ENCODE peak calls at places on chromosomes 1 and 21, in eight cellular contexts. One of them, this sample, is unnamed.

GRCh38 chr21:41562101-41563000 is 54.4 kb upstream of the TMPRSS2 start:
- DNase-seq in posterior cingulate gyrus: no peak
- DNase-seq in B cell: no peak
- DNase-seq in activated naive CD4-positive, alpha-beta T cell treated with Interleukin-2 at 50 U/mL for 16 hours: no peak
- DNase-seq in NCI-H1694 treated with DMSO at 0.1 percent for 48 hours: no peak
- DNase-seq in stimulated activated CD4-positive, alpha-beta T cell treated with anti-CD3 and anti-CD28 coated beads, TNF-alpha, amount 100 ng/mL, for 24 hours: no peak
- DNase-seq in NCI-H460: no peak
- DNase-seq in HAP-1: no peak
- DNase-seq in this sample: no peak

GRCh38 chr1:244205906-244206305 is 154.8 kb downstream of the ZBTB18 start:
- DNase-seq in NCI-H460: no peak
- DNase-seq in B cell: no peak
- DNase-seq in HAP-1: no peak
- DNase-seq in activated naive CD4-positive, alpha-beta T cell treated with Interleukin-2 at 50 U/mL for 16 hours: no peak
- DNase-seq in NCI-H1694 treated with DMSO at 0.1 percent for 48 hours: no peak
- DNase-seq in stimulated activated CD4-positive, alpha-beta T cell treated with anti-CD3 and anti-CD28 coated beads, TNF-alpha, amount 100 ng/mL, for 24 hours: no peak
- DNase-seq in posterior cingulate gyrus: no peak
- DNase-seq in this sample: no peak

GRCh38 chr21:38142226-38142625 is 114.6 kb upstream of the KCNJ15 start:
- DNase-seq in NCI-H1694 treated with DMSO at 0.1 percent for 48 hours: no peak
- DNase-seq in stimulated activated CD4-positive, alpha-beta T cell treated with anti-CD3 and anti-CD28 coated beads, TNF-alpha, amount 100 ng/mL, for 24 hours: no peak
- DNase-seq in posterior cingulate gyrus: no peak
- DNase-seq in B cell: no peak
- DNase-seq in activated naive CD4-positive, alpha-beta T cell treated with Interleukin-2 at 50 U/mL for 16 hours: no peak
- DNase-seq in HAP-1: no peak
- DNase-seq in NCI-H460: no peak
- DNase-seq in this sample: no peak

GRCh38 chr1:63603810-63604209 is 10.6 kb downstream of the PGM1 start:
- DNase-seq in stimulated activated CD4-positive, alpha-beta T cell treated with anti-CD3 and anti-CD28 coated beads, TNF-alpha, amount 100 ng/mL, for 24 hours: no peak
- DNase-seq in HAP-1: no peak
- DNase-seq in B cell: no peak
- DNase-seq in posterior cingulate gyrus: no peak
- DNase-seq in NCI-H460: no peak
- DNase-seq in NCI-H1694 treated with DMSO at 0.1 percent for 48 hours: no peak
- DNase-seq in activated naive CD4-positive, alpha-beta T cell treated with Interleukin-2 at 50 U/mL for 16 hours: no peak
- DNase-seq in this sample: no peak

GRCh38 chr1:21623411-21623961 is 45.7 kb downstream of the RAP1GAP start:
- DNase-seq in NCI-H460: no peak
- DNase-seq in NCI-H1694 treated with DMSO at 0.1 percent for 48 hours: no peak
- DNase-seq in posterior cingulate gyrus: no peak
- DNase-seq in B cell: no peak
- DNase-seq in stimulated activated CD4-positive, alpha-beta T cell treated with anti-CD3 and anti-CD28 coated beads, TNF-alpha, amount 100 ng/mL, for 24 hours: no peak
- DNase-seq in activated naive CD4-positive, alpha-beta T cell treated with Interleukin-2 at 50 U/mL for 16 hours: no peak
- DNase-seq in HAP-1: no peak
- DNase-seq in this sample: peak

GRCh38 chr1:63487336-63488065 is 35.5 kb downstream of the ITGB3BP start:
- DNase-seq in NCI-H1694 treated with DMSO at 0.1 percent for 48 hours: no peak
- DNase-seq in HAP-1: no peak
- DNase-seq in posterior cingulate gyrus: no peak
- DNase-seq in stimulated activated CD4-positive, alpha-beta T cell treated with anti-CD3 and anti-CD28 coated beads, TNF-alpha, amount 100 ng/mL, for 24 hours: no peak
- DNase-seq in activated naive CD4-positive, alpha-beta T cell treated with Interleukin-2 at 50 U/mL for 16 hours: no peak
- DNase-seq in NCI-H460: peak
- DNase-seq in B cell: no peak
- DNase-seq in this sample: no peak

GRCh38 chr1:20096840-20097447 is 22.4 kb downstream of the PLA2G2D start:
- DNase-seq in B cell: no peak
- DNase-seq in NCI-H1694 treated with DMSO at 0.1 percent for 48 hours: no peak
- DNase-seq in HAP-1: no peak
- DNase-seq in posterior cingulate gyrus: no peak
- DNase-seq in stimulated activated CD4-positive, alpha-beta T cell treated with anti-CD3 and anti-CD28 coated beads, TNF-alpha, amount 100 ng/mL, for 24 hours: no peak
- DNase-seq in activated naive CD4-positive, alpha-beta T cell treated with Interleukin-2 at 50 U/mL for 16 hours: no peak
- DNase-seq in NCI-H460: no peak
- DNase-seq in this sample: no peak

GRCh38 chr1:40708750-40709099 is 17.2 kb downstream of the NFYC start:
- DNase-seq in HAP-1: no peak
- DNase-seq in posterior cingulate gyrus: no peak
- DNase-seq in NCI-H1694 treated with DMSO at 0.1 percent for 48 hours: peak
- DNase-seq in activated naive CD4-positive, alpha-beta T cell treated with Interleukin-2 at 50 U/mL for 16 hours: no peak
- DNase-seq in stimulated activated CD4-positive, alpha-beta T cell treated with anti-CD3 and anti-CD28 coated beads, TNF-alpha, amount 100 ng/mL, for 24 hours: no peak
- DNase-seq in NCI-H460: peak
- DNase-seq in B cell: peak
- DNase-seq in this sample: no peak

GRCh38 chr1:36508257-36508656 is 25.5 kb upstream of the CSF3R start:
- DNase-seq in activated naive CD4-positive, alpha-beta T cell treated with Interleukin-2 at 50 U/mL for 16 hours: no peak
- DNase-seq in NCI-H460: no peak
- DNase-seq in posterior cingulate gyrus: no peak
- DNase-seq in NCI-H1694 treated with DMSO at 0.1 percent for 48 hours: no peak
- DNase-seq in stimulated activated CD4-positive, alpha-beta T cell treated with anti-CD3 and anti-CD28 coated beads, TNF-alpha, amount 100 ng/mL, for 24 hours: no peak
- DNase-seq in HAP-1: no peak
- DNase-seq in B cell: no peak
- DNase-seq in this sample: no peak

GRCh38 chr1:58035523-58035922 is 511.0 kb downstream of the OMA1 start:
- DNase-seq in NCI-H460: peak
- DNase-seq in activated naive CD4-positive, alpha-beta T cell treated with Interleukin-2 at 50 U/mL for 16 hours: no peak
- DNase-seq in HAP-1: peak
- DNase-seq in stimulated activated CD4-positive, alpha-beta T cell treated with anti-CD3 and anti-CD28 coated beads, TNF-alpha, amount 100 ng/mL, for 24 hours: no peak
- DNase-seq in NCI-H1694 treated with DMSO at 0.1 percent for 48 hours: peak
- DNase-seq in B cell: no peak
- DNase-seq in posterior cingulate gyrus: no peak
- DNase-seq in this sample: no peak

GRCh38 chr1:172948457-172948856 is 102.3 kb downstream of the TNFSF18 start:
- DNase-seq in stimulated activated CD4-positive, alpha-beta T cell treated with anti-CD3 and anti-CD28 coated beads, TNF-alpha, amount 100 ng/mL, for 24 hours: peak
- DNase-seq in B cell: no peak
- DNase-seq in NCI-H460: no peak
- DNase-seq in activated naive CD4-positive, alpha-beta T cell treated with Interleukin-2 at 50 U/mL for 16 hours: peak
- DNase-seq in HAP-1: no peak
- DNase-seq in NCI-H1694 treated with DMSO at 0.1 percent for 48 hours: no peak
- DNase-seq in posterior cingulate gyrus: no peak
- DNase-seq in this sample: no peak

GRCh38 chr21:25997788-25998611 is 172.6 kb downstream of the APP start:
- DNase-seq in posterior cingulate gyrus: no peak
- DNase-seq in B cell: no peak
- DNase-seq in NCI-H460: no peak
- DNase-seq in activated naive CD4-positive, alpha-beta T cell treated with Interleukin-2 at 50 U/mL for 16 hours: no peak
- DNase-seq in NCI-H1694 treated with DMSO at 0.1 percent for 48 hours: no peak
- DNase-seq in stimulated activated CD4-positive, alpha-beta T cell treated with anti-CD3 and anti-CD28 coated beads, TNF-alpha, amount 100 ng/mL, for 24 hours: no peak
- DNase-seq in HAP-1: peak
- DNase-seq in this sample: no peak

GRCh38 chr21:21688877-21689276 is 690.7 kb downstream of the NCAM2 start:
- DNase-seq in posterior cingulate gyrus: no peak
- DNase-seq in stimulated activated CD4-positive, alpha-beta T cell treated with anti-CD3 and anti-CD28 coated beads, TNF-alpha, amount 100 ng/mL, for 24 hours: no peak
- DNase-seq in activated naive CD4-positive, alpha-beta T cell treated with Interleukin-2 at 50 U/mL for 16 hours: no peak
- DNase-seq in NCI-H460: peak
- DNase-seq in HAP-1: peak
- DNase-seq in B cell: no peak
- DNase-seq in NCI-H1694 treated with DMSO at 0.1 percent for 48 hours: no peak
- DNase-seq in this sample: no peak

GRCh38 chr1:207027921-207028320 is 4.6 kb downstream of the C1orf116 start:
- DNase-seq in NCI-H1694 treated with DMSO at 0.1 percent for 48 hours: no peak
- DNase-seq in NCI-H460: no peak
- DNase-seq in activated naive CD4-positive, alpha-beta T cell treated with Interleukin-2 at 50 U/mL for 16 hours: no peak
- DNase-seq in B cell: no peak
- DNase-seq in posterior cingulate gyrus: no peak
- DNase-seq in HAP-1: no peak
- DNase-seq in stimulated activated CD4-positive, alpha-beta T cell treated with anti-CD3 and anti-CD28 coated beads, TNF-alpha, amount 100 ng/mL, for 24 hours: no peak
- DNase-seq in this sample: no peak

GRCh38 chr1:38436749-38437148 is 390.2 kb upstream of the POU3F1 start:
- DNase-seq in stimulated activated CD4-positive, alpha-beta T cell treated with anti-CD3 and anti-CD28 coated beads, TNF-alpha, amount 100 ng/mL, for 24 hours: no peak
- DNase-seq in activated naive CD4-positive, alpha-beta T cell treated with Interleukin-2 at 50 U/mL for 16 hours: no peak
- DNase-seq in B cell: peak
- DNase-seq in NCI-H460: no peak
- DNase-seq in posterior cingulate gyrus: no peak
- DNase-seq in NCI-H1694 treated with DMSO at 0.1 percent for 48 hours: no peak
- DNase-seq in HAP-1: no peak
- DNase-seq in this sample: no peak

GRCh38 chr1:198205021-198205684 is 48.4 kb downstream of the NEK7 start:
- DNase-seq in HAP-1: no peak
- DNase-seq in NCI-H1694 treated with DMSO at 0.1 percent for 48 hours: peak
- DNase-seq in activated naive CD4-positive, alpha-beta T cell treated with Interleukin-2 at 50 U/mL for 16 hours: no peak
- DNase-seq in B cell: no peak
- DNase-seq in NCI-H460: no peak
- DNase-seq in stimulated activated CD4-positive, alpha-beta T cell treated with anti-CD3 and anti-CD28 coated beads, TNF-alpha, amount 100 ng/mL, for 24 hours: no peak
- DNase-seq in posterior cingulate gyrus: no peak
- DNase-seq in this sample: no peak

GRCh38 chr21:42129300-42130266 is 58.5 kb downstream of the UMODL1 start:
- DNase-seq in HAP-1: no peak
- DNase-seq in NCI-H460: no peak
- DNase-seq in activated naive CD4-positive, alpha-beta T cell treated with Interleukin-2 at 50 U/mL for 16 hours: no peak
- DNase-seq in stimulated activated CD4-positive, alpha-beta T cell treated with anti-CD3 and anti-CD28 coated beads, TNF-alpha, amount 100 ng/mL, for 24 hours: no peak
- DNase-seq in NCI-H1694 treated with DMSO at 0.1 percent for 48 hours: no peak
- DNase-seq in posterior cingulate gyrus: no peak
- DNase-seq in B cell: no peak
- DNase-seq in this sample: no peak

GRCh38 chr1:181743878-181744312 is 260.6 kb downstream of the CACNA1E start:
- DNase-seq in activated naive CD4-positive, alpha-beta T cell treated with Interleukin-2 at 50 U/mL for 16 hours: no peak
- DNase-seq in HAP-1: no peak
- DNase-seq in B cell: no peak
- DNase-seq in stimulated activated CD4-positive, alpha-beta T cell treated with anti-CD3 and anti-CD28 coated beads, TNF-alpha, amount 100 ng/mL, for 24 hours: no peak
- DNase-seq in posterior cingulate gyrus: no peak
- DNase-seq in NCI-H460: no peak
- DNase-seq in NCI-H1694 treated with DMSO at 0.1 percent for 48 hours: no peak
- DNase-seq in this sample: no peak

GRCh38 chr1:201295346-201295745 is 12.0 kb downstream of the PKP1 start:
- DNase-seq in HAP-1: no peak
- DNase-seq in activated naive CD4-positive, alpha-beta T cell treated with Interleukin-2 at 50 U/mL for 16 hours: no peak
- DNase-seq in NCI-H460: no peak
- DNase-seq in posterior cingulate gyrus: no peak
- DNase-seq in NCI-H1694 treated with DMSO at 0.1 percent for 48 hours: no peak
- DNase-seq in stimulated activated CD4-positive, alpha-beta T cell treated with anti-CD3 and anti-CD28 coated beads, TNF-alpha, amount 100 ng/mL, for 24 hours: no peak
- DNase-seq in B cell: no peak
- DNase-seq in this sample: no peak

GRCh38 chr21:28669331-28669730 is 323.3 kb downstream of the LTN1 start:
- DNase-seq in NCI-H460: no peak
- DNase-seq in activated naive CD4-positive, alpha-beta T cell treated with Interleukin-2 at 50 U/mL for 16 hours: no peak
- DNase-seq in B cell: no peak
- DNase-seq in posterior cingulate gyrus: no peak
- DNase-seq in HAP-1: no peak
- DNase-seq in stimulated activated CD4-positive, alpha-beta T cell treated with anti-CD3 and anti-CD28 coated beads, TNF-alpha, amount 100 ng/mL, for 24 hours: no peak
- DNase-seq in NCI-H1694 treated with DMSO at 0.1 percent for 48 hours: no peak
- DNase-seq in this sample: no peak

GRCh38 chr1:203584507-203584906 is 42.1 kb upstream of the ATP2B4 start:
- DNase-seq in B cell: no peak
- DNase-seq in NCI-H460: no peak
- DNase-seq in activated naive CD4-positive, alpha-beta T cell treated with Interleukin-2 at 50 U/mL for 16 hours: no peak
- DNase-seq in HAP-1: no peak
- DNase-seq in NCI-H1694 treated with DMSO at 0.1 percent for 48 hours: no peak
- DNase-seq in stimulated activated CD4-positive, alpha-beta T cell treated with anti-CD3 and anti-CD28 coated beads, TNF-alpha, amount 100 ng/mL, for 24 hours: no peak
- DNase-seq in posterior cingulate gyrus: no peak
- DNase-seq in this sample: no peak

GRCh38 chr1:45490121-45490622 is 791 bp downstream of the TESK2 start:
- DNase-seq in NCI-H460: no peak
- DNase-seq in HAP-1: peak
- DNase-seq in B cell: no peak
- DNase-seq in posterior cingulate gyrus: no peak
- DNase-seq in stimulated activated CD4-positive, alpha-beta T cell treated with anti-CD3 and anti-CD28 coated beads, TNF-alpha, amount 100 ng/mL, for 24 hours: no peak
- DNase-seq in NCI-H1694 treated with DMSO at 0.1 percent for 48 hours: no peak
- DNase-seq in activated naive CD4-positive, alpha-beta T cell treated with Interleukin-2 at 50 U/mL for 16 hours: no peak
- DNase-seq in this sample: no peak

GRCh38 chr1:237868814-237869600 is 21.7 kb downstream of the ZP4 start:
- DNase-seq in B cell: no peak
- DNase-seq in NCI-H460: no peak
- DNase-seq in posterior cingulate gyrus: no peak
- DNase-seq in activated naive CD4-positive, alpha-beta T cell treated with Interleukin-2 at 50 U/mL for 16 hours: no peak
- DNase-seq in HAP-1: no peak
- DNase-seq in stimulated activated CD4-positive, alpha-beta T cell treated with anti-CD3 and anti-CD28 coated beads, TNF-alpha, amount 100 ng/mL, for 24 hours: no peak
- DNase-seq in NCI-H1694 treated with DMSO at 0.1 percent for 48 hours: no peak
- DNase-seq in this sample: no peak

GRCh38 chr21:41834252-41834925 is 44.8 kb downstream of the PRDM15 start:
- DNase-seq in NCI-H460: no peak
- DNase-seq in B cell: no peak
- DNase-seq in NCI-H1694 treated with DMSO at 0.1 percent for 48 hours: no peak
- DNase-seq in stimulated activated CD4-positive, alpha-beta T cell treated with anti-CD3 and anti-CD28 coated beads, TNF-alpha, amount 100 ng/mL, for 24 hours: no peak
- DNase-seq in posterior cingulate gyrus: no peak
- DNase-seq in activated naive CD4-positive, alpha-beta T cell treated with Interleukin-2 at 50 U/mL for 16 hours: no peak
- DNase-seq in HAP-1: no peak
- DNase-seq in this sample: peak

GRCh38 chr1:56576880-56577858 is 2.2 kb downstream of the PLPP3 start:
- DNase-seq in B cell: peak
- DNase-seq in NCI-H1694 treated with DMSO at 0.1 percent for 48 hours: peak
- DNase-seq in activated naive CD4-positive, alpha-beta T cell treated with Interleukin-2 at 50 U/mL for 16 hours: no peak
- DNase-seq in HAP-1: peak
- DNase-seq in posterior cingulate gyrus: no peak
- DNase-seq in NCI-H460: no peak
- DNase-seq in stimulated activated CD4-positive, alpha-beta T cell treated with anti-CD3 and anti-CD28 coated beads, TNF-alpha, amount 100 ng/mL, for 24 hours: no peak
- DNase-seq in this sample: no peak

GRCh38 chr21:37232274-37233018 is 34.7 kb downstream of the VPS26C start:
- DNase-seq in NCI-H460: no peak
- DNase-seq in posterior cingulate gyrus: no peak
- DNase-seq in activated naive CD4-positive, alpha-beta T cell treated with Interleukin-2 at 50 U/mL for 16 hours: no peak
- DNase-seq in stimulated activated CD4-positive, alpha-beta T cell treated with anti-CD3 and anti-CD28 coated beads, TNF-alpha, amount 100 ng/mL, for 24 hours: no peak
- DNase-seq in B cell: peak
- DNase-seq in NCI-H1694 treated with DMSO at 0.1 percent for 48 hours: no peak
- DNase-seq in HAP-1: no peak
- DNase-seq in this sample: no peak